ENCODE peak calls at places on chromosomes 11 and 22, in seven cellular contexts. M is K562, J is transverse colon, F is body of pancreas, S is breast epithelium, B is spleen, W is Peyer's patch. C is an unnamed sample.

GRCh38 chr11:24391165-24391564 is 105.7 kb upstream of the LUZP2 start:
- DNase-seq in S (no peak), F (no peak), M (no peak), B (no peak), J (no peak), W (no peak), C (no peak)

GRCh38 chr11:45806937-45807791 is 2.2 kb downstream of the SLC35C1 start:
- DNase-seq in B (no peak), S (no peak), W (no peak), J (no peak), F (no peak), M (no peak), C (no peak)

GRCh38 chr11:36713715-36714114 is 115.7 kb upstream of the RAG2 start:
- DNase-seq in J (peak; percentile 7), S (no peak), F (no peak), W (no peak), B (no peak), M (no peak), C (no peak)

GRCh38 chr22:32617271-32617670 is 142.7 kb downstream of the FBXO7 start:
- DNase-seq in S (no peak), J (no peak), W (no peak), F (no peak), M (no peak), B (peak; percentile 41), C (no peak)

GRCh38 chr11:19355601-19356000 is 114.9 kb upstream of the E2F8 start:
- DNase-seq in S (no peak), B (no peak), J (no peak), F (no peak), M (no peak), W (no peak), C (no peak)

GRCh38 chr22:39176067-39176621 is 23.7 kb upstream of the CBX7 start:
- DNase-seq in M (no peak), B (peak; percentile 82), S (peak; percentile 84), J (peak; percentile 57), W (peak; percentile 56), F (peak; percentile 67), C (no peak)

GRCh38 chr11:111777094-111778046 is 11.2 kb upstream of the PPP2R1B start:
- DNase-seq in S (no peak), F (no peak), W (no peak), J (no peak), M (peak; percentile 67), B (no peak), C (no peak)

GRCh38 chr11:108931168-108931567 is 266.3 kb downstream of the DDX10 start:
- DNase-seq in F (no peak), M (no peak), J (no peak), W (no peak), S (no peak), B (no peak), C (no peak)

GRCh38 chr22:38569181-38569971 is 607 bp downstream of the DMC1 start:
- DNase-seq in W (no peak), J (peak; percentile 10), B (peak; percentile 79), S (no peak), F (peak; percentile 17), M (peak; percentile 16), C (no peak)

GRCh38 chr11:3920148-3920852 is 64.8 kb downstream of the STIM1 start:
- DNase-seq in W (no peak), J (peak; percentile 49), S (no peak), M (peak; percentile 27), B (no peak), F (no peak), C (no peak)

GRCh38 chr11:125943661-125944349 is 2.0 kb upstream of the VSIG10L2 start:
- DNase-seq in S (no peak), J (no peak), M (no peak), W (no peak), F (no peak), B (no peak), C (peak; percentile 69)

GRCh38 chr11:67029146-67029545 is 6.2 kb downstream of the SYT12 start:
- DNase-seq in B (no peak), S (no peak), W (no peak), F (no peak), J (no peak), M (no peak), C (no peak)

GRCh38 chr11:67264886-67265632 is 1.2 kb upstream of the GRK2 start:
- DNase-seq in B (no peak), M (no peak), S (no peak), W (peak; percentile 44), F (no peak), J (no peak), C (no peak)

GRCh38 chr11:68450711-68451110 is 9.8 kb upstream of the PPP6R3 start:
- DNase-seq in B (no peak), J (no peak), W (peak; percentile 12), M (no peak), S (no peak), F (no peak), C (no peak)

GRCh38 chr11:104572279-104572678 is 326.0 kb downstream of the CASP12 start:
- DNase-seq in M (no peak), F (no peak), W (no peak), B (no peak), S (no peak), J (no peak), C (no peak)

GRCh38 chr11:120339394-120339890 is 3.2 kb downstream of the ARHGEF12 start:
- DNase-seq in F (no peak), W (no peak), J (peak; percentile 38), S (no peak), B (no peak), M (peak; percentile 90), C (no peak)

GRCh38 chr11:78784321-78785061 is 209.8 kb upstream of the NARS2 start:
- DNase-seq in J (no peak), F (no peak), B (no peak), S (no peak), W (no peak), M (no peak), C (no peak)

GRCh38 chr11:95512682-95513081 is 276.9 kb downstream of the FAM76B start:
- DNase-seq in B (no peak), M (peak; percentile 27), S (no peak), F (no peak), W (no peak), J (peak; percentile 23), C (peak; percentile 91)

GRCh38 chr11:4551346-4551979 is 6.5 kb downstream of the OR52M1 start:
- DNase-seq in M (peak; percentile 16), S (no peak), B (no peak), J (no peak), W (no peak), F (no peak), C (no peak)

GRCh38 chr11:29005401-29005980 is 897.3 kb downstream of the METTL15 start:
- DNase-seq in F (no peak), W (no peak), B (no peak), M (no peak), J (no peak), S (no peak), C (no peak)

GRCh38 chr22:44625981-44626687 is 75.9 kb upstream of the PRR5 start:
- DNase-seq in M (peak; percentile 70), J (peak; percentile 76), F (peak; percentile 72), S (peak; percentile 74), B (peak; percentile 92), W (peak; percentile 79), C (no peak)

GRCh38 chr11:128728767-128729587 is 35.1 kb downstream of the FLI1 start:
- DNase-seq in F (no peak), S (no peak), W (no peak), J (no peak), B (no peak), M (no peak), C (no peak)

DNA sequence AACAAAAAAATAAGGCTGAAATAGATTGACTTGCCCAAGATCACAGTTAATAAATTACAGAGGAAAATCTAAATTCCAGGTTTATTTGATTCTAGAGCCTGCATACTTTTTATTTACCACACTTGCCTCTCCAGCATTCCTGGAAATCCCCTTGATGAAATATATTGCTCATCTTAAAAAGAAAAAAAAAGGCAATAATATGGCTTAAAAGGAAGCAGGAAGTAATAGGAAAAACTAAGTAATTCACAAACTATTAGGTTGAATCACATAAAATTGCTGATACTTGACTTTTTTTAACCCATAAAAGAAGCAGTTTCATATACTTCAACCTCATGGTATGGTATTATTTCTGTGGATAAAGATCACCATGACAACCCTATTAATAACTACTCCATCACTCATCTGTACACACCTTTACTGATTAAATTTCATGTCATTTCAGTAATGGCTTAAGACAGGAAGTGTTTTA is 52.9 kb downstream of the COPB1 start:
- DNase-seq in J (no peak), B (no peak), W (no peak), S (no peak), F (no peak), M (no peak), C (no peak)
- H3K27ac ChIP-seq in J (no peak overlapping the region), B (no peak overlapping the region), W (no peak overlapping the region), S (no peak overlapping the region), F (peak overlapping the region; percentile 35), M (no peak overlapping the region), C (no peak overlapping the region)

GRCh38 chr22:46693634-46694422 is 44.2 kb downstream of the CERK start:
- DNase-seq in F (no peak), B (no peak), S (no peak), J (no peak), M (no peak), W (no peak), C (no peak)
- H3K36me3 ChIP-seq in F (peaks cover 36% of the 10 kb centered on the region), B (peaks cover 93% of the 10 kb centered on the region), S (peaks cover under 1% of the 10 kb centered on the region), J (no peaks in the 10 kb centered on the region), M (peaks cover 18% of the 10 kb centered on the region), W (peaks cover 3% of the 10 kb centered on the region), C (peaks cover 80% of the 10 kb centered on the region)

GRCh38 chr11:65501530-65502273 is 2.9 kb downstream of the MALAT1 start:
- DNase-seq in F (no peak), B (no peak), S (peak; percentile 40), J (no peak), M (no peak), W (no peak), C (no peak)

GRCh38 chr11:65500262-65501004 is 1.6 kb downstream of the MALAT1 start:
- DNase-seq in W (peak; percentile 64), M (no peak), B (no peak), J (peak; percentile 44), S (no peak), F (peak; percentile 59), C (no peak)

GRCh38 chr11:65499713-65500261 is 942 bp downstream of the MALAT1 start:
- DNase-seq in S (no peak), J (no peak), F (no peak), M (no peak), B (no peak), W (no peak), C (no peak)

GRCh38 chr11:65502274-65502851 is 3.5 kb downstream of the MALAT1 start:
- DNase-seq in M (no peak), J (no peak), W (no peak), F (no peak), B (no peak), S (no peak), C (no peak)

GRCh38 chr11:65501005-65501529 is 2.2 kb downstream of the MALAT1 start:
- DNase-seq in W (no peak), M (no peak), J (no peak), B (no peak), S (no peak), F (no peak), C (no peak)
- TF ChIP-seq POLR2A in W (no peak), M (no peak), J (no peak), B (no peak), S (no peak), F (no peak), C (no peak)

DNA sequence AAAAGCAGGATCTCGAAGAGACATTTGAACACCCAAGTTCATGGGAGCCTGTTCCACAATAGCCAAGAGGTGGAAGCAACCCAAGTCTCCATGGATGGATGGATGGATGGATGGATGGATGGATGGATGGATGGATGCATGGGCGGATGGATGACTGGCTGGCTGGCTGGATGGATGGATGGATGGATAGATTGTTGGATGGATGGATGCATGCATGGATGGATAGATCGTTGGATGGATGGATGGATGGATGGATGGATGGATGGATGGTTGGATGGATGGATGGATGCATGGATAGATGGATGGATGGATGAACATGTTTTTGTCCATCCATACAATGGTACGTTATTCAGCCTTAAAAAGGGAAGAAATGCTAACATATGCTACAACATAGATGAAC is 603.4 kb downstream of the BRD1 start:
- DNase-seq in B (no peak), F (no peak), J (no peak), W (no peak), S (no peak), M (no peak), C (no peak)
- H3K27ac ChIP-seq in B (no peak overlapping the region), F (no peak overlapping the region), J (no peak overlapping the region), W (no peak overlapping the region), S (no peak overlapping the region), M (no peak overlapping the region), C (no peak overlapping the region)